ENCODE peak calls at places on chromosome 9, in five cellular contexts. V is body of pancreas, C is astrocyte of the spinal cord, Z is PC-9, K is endodermal cell. L is an unnamed sample.

GRCh38 chr9:112033237-112034215 is 136.9 kb downstream of the UGCG start:
- DNase-seq in V (no peak), C (no peak), Z (no peak), K (peak; percentile 32), L (no peak)

GRCh38 chr9:78189461-78189860 is 46.4 kb upstream of the CEP78 start:
- DNase-seq in C (peak; percentile 47), K (no peak), Z (no peak), V (no peak), L (no peak)

GRCh38 chr9:136692190-136693134 is 5.2 kb upstream of the AGPAT2 start:
- DNase-seq in V (no peak), C (no peak), K (no peak), Z (no peak), L (no peak)

GRCh38 chr9:116857321-116857720 is 170.2 kb downstream of the TRIM32 start:
- DNase-seq in K (no peak), V (no peak), C (no peak), Z (no peak), L (no peak)

GRCh38 chr9:137000177-137000930 is 4.0 kb upstream of the CLIC3 start:
- DNase-seq in Z (no peak), C (peak; percentile 53), V (no peak), K (no peak), L (no peak)

GRCh38 chr9:29826421-29826820 is 2253.1 kb upstream of the C9orf72 start:
- DNase-seq in C (no peak), Z (no peak), K (no peak), V (no peak), L (no peak)

GRCh38 chr9:100098241-100098886 is 436 bp downstream of the ERP44 start:
- DNase-seq in K (peak; percentile 94), C (peak; percentile 42), V (peak; percentile 85), Z (peak; percentile 77), L (peak; percentile 15)

GRCh38 chr9:130915096-130915447 is 18.5 kb upstream of the QRFP start:
- DNase-seq in C (no peak), Z (no peak), V (no peak), K (no peak), L (no peak)

GRCh38 chr9:27530915-27531762 is 1.5 kb upstream of the MOB3B start:
- DNase-seq in V (no peak), C (no peak), Z (no peak), K (no peak), L (no peak)

GRCh38 chr9:90343360-90343759 is 299.3 kb downstream of the DIRAS2 start:
- DNase-seq in Z (no peak), C (peak; percentile 8), K (peak; percentile 55), V (no peak), L (no peak)

GRCh38 chr9:18824095-18824666 is 208.8 kb downstream of the SAXO1 start:
- DNase-seq in V (peak; percentile 54), K (peak; percentile 51), C (no peak), Z (no peak), L (no peak)

GRCh38 chr9:114641974-114642373 is 15.6 kb downstream of the TEX53 start:
- DNase-seq in K (no peak), C (no peak), V (no peak), Z (no peak), L (no peak)

GRCh38 chr9:87180361-87180760 is 233.1 kb upstream of the GAS1 start:
- DNase-seq in Z (no peak), V (no peak), C (no peak), K (no peak), L (no peak)

GRCh38 chr9:118991366-118992285 is 377.6 kb downstream of the BRINP1 start:
- DNase-seq in K (peak; percentile 52), Z (no peak), V (no peak), C (no peak), L (no peak)

GRCh38 chr9:88302579-88303324 is 85.5 kb upstream of the SPIN1 start:
- DNase-seq in V (no peak), C (no peak), Z (no peak), K (no peak), L (no peak)

GRCh38 chr9:89609426-89610006 is 4.7 kb downstream of the GADD45G start:
- DNase-seq in V (no peak), K (no peak), Z (no peak), C (no peak), L (no peak)

DNA sequence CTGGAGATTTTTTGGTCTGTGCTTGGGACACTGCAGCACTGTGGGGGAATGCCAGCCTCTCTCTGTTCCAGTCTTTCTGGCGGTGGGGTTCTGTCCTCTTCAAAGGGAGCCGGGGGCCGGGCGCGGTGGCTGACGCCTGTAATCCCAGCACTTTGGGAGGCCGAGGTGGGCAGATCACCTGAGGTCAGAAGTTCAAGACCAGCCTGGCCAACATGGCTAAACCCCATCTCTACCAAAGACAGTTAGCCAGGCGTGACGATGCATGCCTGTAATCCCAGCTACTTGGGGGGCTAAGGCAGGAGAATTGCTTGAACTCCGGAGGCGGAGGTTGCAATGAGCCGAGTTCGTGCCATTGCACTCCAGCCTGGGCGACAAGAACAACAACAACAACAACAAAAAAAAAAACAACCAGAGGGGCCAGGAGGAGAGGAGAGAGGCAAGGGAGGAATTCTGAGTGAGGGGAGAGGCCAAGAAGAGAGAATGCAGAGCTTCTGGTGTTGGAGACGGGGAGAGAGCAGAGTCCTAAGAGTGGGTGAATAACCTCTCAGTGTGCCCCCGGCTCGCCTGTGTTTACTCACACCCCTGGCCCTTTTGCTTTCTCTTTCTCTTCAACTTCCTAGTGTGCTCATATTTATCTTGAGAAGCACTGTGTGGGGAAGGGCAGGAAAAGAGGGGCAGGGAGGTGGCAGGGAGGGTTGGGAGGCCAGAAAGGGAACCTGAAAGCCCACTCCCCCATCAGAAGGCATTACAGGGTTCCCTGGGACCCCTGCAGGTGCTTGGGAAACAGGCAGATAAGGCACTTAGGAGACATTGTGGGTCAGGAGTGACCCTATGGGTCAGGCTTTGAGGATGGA is 3.2 kb upstream of the SET start:
- DNase-seq in K (peak; percentile 42), C (no peak), Z (no peak), V (peak; percentile 28), L (no peak)
- H3K4me3 ChIP-seq in K (peak overlapping the region; percentile 95), C (no peak overlapping the region), Z (peak overlapping the region; percentile 94), V (no peak overlapping the region), L (peak overlapping the region; percentile 69)

GRCh38 chr9:134136117-134136996 is 475 bp downstream of the WDR5 start:
- DNase-seq in K (peak; percentile 78), V (peak; percentile 27), C (peak; percentile 12), Z (peak; percentile 18), L (no peak)

GRCh38 chr9:134136997-134137302 is 1.1 kb downstream of the WDR5 start:
- DNase-seq in V (no peak), Z (no peak), K (no peak), C (no peak), L (no peak)

GRCh38 chr9:134138292-134138691 is 2.4 kb downstream of the WDR5 start:
- DNase-seq in V (peak; percentile 54), C (no peak), K (no peak), Z (no peak), L (no peak)

GRCh38 chr9:134134949-134135342 is 936 bp upstream of the WDR5 start:
- DNase-seq in K (no peak), V (peak; percentile 40), Z (no peak), C (peak; percentile 7), L (no peak)

GRCh38 chr9:134135343-134136116 is at the start of gene WDR5:
- DNase-seq in Z (peak; percentile 91), V (peak; percentile 93), K (peak; percentile 96), C (peak; percentile 86), L (peak; percentile 56)
- TF ChIP-seq CTCF in Z (peak; percentile 29), V (no peak), K (peak; percentile 46), C (peak; percentile 6), L (peak; percentile 21)

DNA sequence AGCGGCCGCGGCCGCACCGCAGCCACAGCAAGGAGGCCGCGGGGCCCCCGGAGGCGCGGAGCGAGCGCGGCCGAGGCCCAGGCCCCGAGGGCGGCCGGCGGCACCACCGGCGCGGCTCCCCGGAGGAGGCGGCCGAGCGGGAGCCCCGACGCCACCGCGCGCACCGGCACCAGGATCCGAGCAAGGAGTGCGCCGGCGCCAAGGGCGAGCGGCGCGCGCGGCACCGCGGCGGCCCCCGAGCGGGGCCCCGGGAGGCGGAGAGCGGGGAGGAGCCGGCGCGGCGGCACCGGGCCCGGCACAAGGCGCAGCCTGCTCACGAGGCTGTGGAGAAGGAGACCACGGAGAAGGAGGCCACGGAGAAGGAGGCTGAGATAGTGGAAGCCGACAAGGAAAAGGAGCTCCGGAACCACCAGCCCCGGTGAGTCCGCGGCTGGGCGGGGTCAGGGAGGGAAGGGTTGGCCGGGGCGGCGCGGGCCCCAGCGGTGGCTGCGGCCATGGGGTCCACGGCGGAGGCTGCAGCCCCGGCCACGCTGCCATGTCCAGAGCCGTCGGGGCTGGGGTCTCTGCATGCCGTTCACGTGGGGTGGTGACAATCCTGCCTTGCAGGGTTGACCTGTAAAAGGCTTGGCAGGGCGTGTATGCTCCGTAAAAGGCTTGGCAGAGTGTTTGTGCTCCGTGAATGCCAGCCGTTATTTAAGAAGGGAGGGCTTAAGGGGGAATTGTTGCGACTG is 146.0 kb downstream of the CACNA1B start:
- DNase-seq in V (no peak), Z (no peak), C (no peak), K (peak; percentile 75), L (no peak)
- H3K4me3 ChIP-seq in V (no peak overlapping the region), Z (no peak overlapping the region), C (no peak overlapping the region), K (peak overlapping the region; percentile 49), L (no peak overlapping the region)

DNA sequence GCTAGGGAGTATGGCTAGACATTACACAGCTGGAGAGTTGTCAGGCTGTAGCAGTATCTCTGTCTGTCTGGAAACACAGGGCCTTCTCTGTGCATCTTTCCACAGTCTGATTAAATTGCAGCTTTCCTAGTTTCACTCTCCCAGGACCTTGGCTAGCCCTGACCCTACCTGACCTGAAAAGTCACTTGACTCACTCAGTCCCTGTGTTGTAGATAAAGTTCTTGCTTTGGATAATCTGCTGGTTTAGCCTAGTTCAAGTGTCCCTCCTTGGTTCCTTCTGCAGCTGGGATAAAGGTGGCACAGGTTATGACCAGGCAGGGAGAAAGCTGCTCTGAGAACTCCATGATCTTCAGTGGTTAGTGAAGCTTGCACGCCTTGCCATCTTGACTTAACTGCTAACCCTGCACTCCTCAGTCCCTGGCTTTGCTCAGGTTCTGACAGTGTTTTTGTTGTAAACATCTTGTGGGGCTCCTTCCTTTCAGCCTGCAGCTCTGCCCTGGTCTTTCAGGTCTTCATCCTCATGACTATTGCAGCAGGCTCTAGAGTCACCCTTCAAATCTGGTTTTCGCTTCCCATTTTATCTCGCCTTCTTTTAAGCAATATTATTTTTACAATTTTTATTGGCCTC is 101.0 kb downstream of the PIP5K1B start:
- DNase-seq in C (no peak), V (no peak), K (no peak), Z (no peak), L (no peak)
- TF ChIP-seq CTCF in C (no peak), V (no peak), K (no peak), Z (no peak), L (no peak)

L was measured in HFF-Myc.